ENCODE peak calls at places on chromosomes 12 and 14, in eight cellular contexts. L, E, Q, T, H, U, B and O are unnamed samples.

GRCh38 chr12:48985475-48985897 is 7.4 kb downstream of the WNT1 start:
- DNase-seq in L (no peak), E (no peak), Q (no peak), T (no peak), H (no peak), U (no peak), B (no peak), O (no peak)

GRCh38 chr12:95736631-95737030 is 53.9 kb downstream of the NTN4 start:
- DNase-seq in L (peak; percentile 6), E (no peak), Q (no peak), T (no peak), H (no peak), U (no peak), B (no peak), O (no peak)

GRCh38 chr14:38042356-38042755 is 165.3 kb upstream of the SSTR1 start:
- DNase-seq in L (peak; percentile 59), E (peak; percentile 19), Q (no peak), T (no peak), H (no peak), U (no peak), B (peak; percentile 32), O (no peak)

GRCh38 chr12:9115731-9116689 is at the start of gene A2M:
- DNase-seq in L (peak; percentile 1), E (no peak), Q (no peak), T (no peak), H (no peak), U (peak; percentile 51), B (no peak), O (no peak)

GRCh38 chr12:6605425-6606330 is 1.5 kb downstream of the CHD4 start:
- DNase-seq in L (peak; percentile 51), E (no peak), Q (no peak), T (no peak), H (peak; percentile 60), U (peak; percentile 37), B (no peak), O (peak; percentile 27)

GRCh38 chr14:31476131-31476917 is 11.5 kb downstream of the GPR33 start:
- DNase-seq in L (no peak), E (no peak), Q (no peak), T (no peak), H (no peak), U (no peak), B (no peak), O (no peak)

GRCh38 chr14:61388976-61389576 is 67.7 kb downstream of the PRKCH start:
- DNase-seq in L (peak; percentile 8), E (no peak), Q (no peak), T (no peak), H (peak; percentile 68), U (no peak), B (peak; percentile 26), O (no peak)

GRCh38 chr12:3342051-3342450 is 149.0 kb upstream of the PRMT8 start:
- DNase-seq in L (peak; percentile 11), E (no peak), Q (peak; percentile 80), T (no peak), H (no peak), U (no peak), B (peak; percentile 23), O (peak; percentile 68)

GRCh38 chr12:82461393-82461792 is 103.1 kb downstream of the METTL25 start:
- DNase-seq in L (no peak), E (no peak), Q (no peak), T (no peak), H (no peak), U (no peak), B (no peak), O (no peak)

GRCh38 chr14:24074625-24075484 is 3.5 kb downstream of the CPNE6 start:
- DNase-seq in L (no peak), E (no peak), Q (no peak), T (no peak), H (no peak), U (no peak), B (no peak), O (no peak)

GRCh38 chr14:75295061-75295461 is 16.4 kb downstream of the FOS start:
- DNase-seq in L (peak; percentile 82), E (peak; percentile 68), Q (no peak), T (no peak), H (peak; percentile 38), U (peak; percentile 41), B (peak; percentile 78), O (peak; percentile 63)
- TF ChIP-seq CTCF in L (no peak), E (no peak), Q (no peak), T (no peak), H (no peak), U (no peak), B (no peak), O (no peak)

DNA sequence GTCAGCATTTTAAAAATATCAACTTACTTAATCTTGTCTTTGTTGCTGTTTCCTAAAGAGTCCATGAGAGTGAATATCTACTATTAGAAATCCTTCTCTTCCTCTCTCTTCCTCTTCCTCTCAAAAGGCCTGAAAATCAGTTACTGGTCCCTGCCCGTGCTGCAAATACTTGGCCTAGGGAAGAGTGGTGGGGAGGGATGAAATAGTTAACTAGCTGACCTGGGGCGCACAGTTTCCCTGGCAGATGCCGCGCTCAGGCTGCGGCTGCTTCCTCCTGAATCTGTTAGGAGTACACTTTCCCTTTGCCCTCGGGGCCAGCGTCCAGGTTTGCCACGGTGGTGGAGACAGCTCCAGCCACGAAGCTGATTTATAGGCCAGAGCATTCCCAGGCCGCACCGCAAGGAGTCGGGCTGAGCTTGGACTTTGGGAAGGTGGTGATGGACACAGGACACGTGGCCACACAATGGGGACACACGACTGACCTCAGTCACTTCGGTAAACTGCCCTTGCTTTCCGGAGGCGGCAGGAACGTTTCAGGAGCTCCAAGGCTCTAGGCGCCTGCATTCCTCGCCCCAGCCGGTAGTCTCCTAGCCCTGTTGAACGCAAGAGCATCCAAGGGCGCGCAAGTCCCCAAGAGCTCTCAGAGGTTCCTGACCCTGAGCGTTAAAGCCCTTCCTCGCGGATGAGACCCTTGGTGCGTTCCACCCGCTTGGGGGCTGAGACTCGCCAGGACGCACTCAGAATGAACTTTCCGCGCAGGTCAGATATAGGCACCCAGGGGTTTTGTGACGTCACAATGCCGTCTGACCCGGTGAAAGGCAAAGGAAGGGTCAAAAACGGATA is 7.1 kb upstream of the ASCL1 start:
- DNase-seq in L (no peak), E (no peak), Q (peak; percentile 74), T (no peak), H (no peak), U (no peak), B (no peak), O (peak; percentile 71)
- TF ChIP-seq CTCF in L (no peak), E (no peak), Q (peak; percentile 68), T (no peak), H (no peak), U (no peak), B (no peak), O (peak; percentile 45)

DNA sequence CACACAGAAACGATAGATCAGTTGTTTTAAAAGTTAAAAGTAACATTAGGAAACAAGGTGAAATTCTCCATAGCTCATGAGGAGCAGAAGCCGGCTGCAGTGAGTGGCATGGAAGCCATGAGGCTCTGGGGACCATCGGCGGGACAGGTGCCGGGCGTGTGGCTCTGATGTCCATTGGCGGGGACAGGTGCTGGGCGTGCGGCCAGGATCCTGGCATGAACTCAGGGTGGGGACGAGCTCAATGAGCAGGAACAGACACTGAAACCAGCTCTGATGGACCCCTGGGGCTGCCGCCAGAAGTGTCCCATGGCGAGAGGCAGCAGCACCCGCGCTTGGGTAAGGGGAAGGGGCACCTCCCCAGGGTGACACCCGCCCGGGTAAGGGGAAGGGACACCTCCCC is 75.1 kb downstream of the NOC4L start:
- DNase-seq in L (no peak), E (no peak), Q (no peak), T (no peak), H (no peak), U (no peak), B (no peak), O (peak; percentile 1)
- TF ChIP-seq CTCF in L (no peak), E (no peak), Q (no peak), T (no peak), H (no peak), U (no peak), B (no peak), O (no peak)

DNA sequence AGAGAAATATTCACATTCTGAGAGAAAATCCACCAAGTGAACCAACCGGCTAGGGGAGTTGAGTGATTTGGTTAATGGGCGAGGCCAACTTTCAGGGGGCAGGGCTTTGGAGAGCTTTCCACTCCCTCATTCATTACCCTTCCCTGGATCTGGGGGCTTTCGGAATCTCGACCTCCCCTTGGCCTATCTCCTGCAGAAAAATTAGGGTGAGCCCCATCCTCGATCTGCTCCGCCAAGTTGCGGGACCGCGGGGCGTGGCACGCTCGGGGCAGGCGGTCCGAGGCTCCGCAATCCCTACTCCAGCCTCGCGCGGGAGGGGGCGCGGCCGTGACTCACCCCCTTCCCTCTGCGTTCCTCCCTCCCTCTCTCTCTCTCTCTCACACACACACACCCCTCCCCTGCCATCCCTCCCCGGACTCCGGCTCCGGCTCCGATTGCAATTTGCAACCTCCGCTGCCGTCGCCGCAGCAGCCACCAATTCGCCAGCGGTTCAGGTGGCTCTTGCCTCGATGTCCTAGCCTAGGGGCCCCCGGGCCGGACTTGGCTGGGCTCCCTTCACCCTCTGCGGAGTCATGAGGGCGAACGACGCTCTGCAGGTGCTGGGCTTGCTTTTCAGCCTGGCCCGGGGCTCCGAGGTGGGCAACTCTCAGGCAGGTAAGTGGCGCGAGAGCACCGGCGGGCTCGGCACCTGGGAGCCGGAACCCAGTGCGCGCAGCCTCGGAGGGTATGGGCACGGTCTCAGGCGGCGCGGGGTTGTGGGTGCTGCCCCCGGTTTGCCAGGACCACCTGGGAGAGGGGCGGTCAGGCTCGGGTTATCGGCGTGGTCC is at the start of gene ERBB3:
- DNase-seq in L (peak; percentile 87), E (peak; percentile 90), Q (peak; percentile 62), T (peak; percentile 74), H (peak; percentile 88), U (peak; percentile 69), B (peak; percentile 74), O (peak; percentile 62)
- TF ChIP-seq CTCF in L (no peak), E (no peak), Q (no peak), T (no peak), H (no peak), U (peak; percentile 17), B (peak; percentile 6), O (no peak)

GRCh38 chr12:4584896-4585295 is 22.9 kb downstream of the DYRK4 start:
- DNase-seq in L (no peak), E (no peak), Q (no peak), T (no peak), H (no peak), U (no peak), B (no peak), O (no peak)

GRCh38 chr12:4580165-4580773 is 18.3 kb downstream of the DYRK4 start:
- DNase-seq in L (no peak), E (no peak), Q (peak; percentile 28), T (no peak), H (no peak), U (no peak), B (no peak), O (no peak)

GRCh38 chr12:4584281-4584680 is 22.3 kb downstream of the DYRK4 start:
- DNase-seq in L (no peak), E (no peak), Q (no peak), T (no peak), H (no peak), U (no peak), B (no peak), O (no peak)

GRCh38 chr12:4579305-4580097 is 17.5 kb downstream of the DYRK4 start:
- DNase-seq in L (no peak), E (no peak), Q (no peak), T (no peak), H (no peak), U (no peak), B (peak; percentile 9), O (no peak)
- TF ChIP-seq CTCF in L (peak; percentile 29), E (no peak), Q (peak; percentile 19), T (no peak), H (no peak), U (no peak), B (peak; percentile 59), O (no peak)